ENCODE peak calls at places on chromosome 14, in seven cellular contexts. I, W, K, Z, B, X and O are unnamed samples.

GRCh38 chr14:80784824-80785223 is 156.7 kb downstream of the CEP128 start:
- DNase-seq in I (no peak), W (no peak), K (no peak), Z (no peak), B (no peak), X (no peak), O (no peak)

GRCh38 chr14:44945264-44945663 is 16.5 kb downstream of the KLHL28 start:
- DNase-seq in I (no peak), W (no peak), K (no peak), Z (no peak), B (no peak), X (no peak), O (no peak)

GRCh38 chr14:100677152-100677924 is 49.4 kb upstream of the DLK1 start:
- DNase-seq in I (no peak), W (no peak), K (peak), Z (no peak), B (no peak), X (no peak), O (no peak)

GRCh38 chr14:28577187-28577586 is 189.4 kb upstream of the FOXG1 start:
- DNase-seq in I (no peak), W (no peak), K (no peak), Z (no peak), B (peak), X (no peak), O (no peak)

GRCh38 chr14:27727371-27727770 is 1039.2 kb upstream of the FOXG1 start:
- DNase-seq in I (no peak), W (no peak), K (no peak), Z (no peak), B (peak), X (no peak), O (no peak)

GRCh38 chr14:34750670-34751069 is 36.3 kb upstream of the CFL2 start:
- DNase-seq in I (no peak), W (no peak), K (no peak), Z (peak), B (peak), X (no peak), O (no peak)

GRCh38 chr14:75257241-75257640 is 21.4 kb upstream of the FOS start:
- DNase-seq in I (no peak), W (no peak), K (no peak), Z (no peak), B (peak), X (no peak), O (no peak)

GRCh38 chr14:30928462-30928861 is 54.1 kb downstream of the COCH start:
- DNase-seq in I (no peak), W (no peak), K (no peak), Z (no peak), B (no peak), X (no peak), O (no peak)

GRCh38 chr14:54676822-54677708 is 110.1 kb downstream of the SAMD4A start:
- DNase-seq in I (no peak), W (no peak), K (peak), Z (peak), B (peak), X (no peak), O (peak)

GRCh38 chr14:24430682-24431568 is 1.2 kb downstream of the KHNYN start:
- DNase-seq in I (no peak), W (no peak), K (peak), Z (no peak), B (peak), X (no peak), O (no peak)

GRCh38 chr14:65972891-65973290 is 513.3 kb upstream of the CCDC196 start:
- DNase-seq in I (no peak), W (no peak), K (no peak), Z (no peak), B (no peak), X (no peak), O (no peak)

GRCh38 chr14:75568791-75569190 is 9.6 kb upstream of the FLVCR2 start:
- DNase-seq in I (no peak), W (no peak), K (no peak), Z (no peak), B (no peak), X (no peak), O (no peak)

GRCh38 chr14:100076630-100077029 is 11.4 kb downstream of the EVL start:
- DNase-seq in I (peak), W (no peak), K (no peak), Z (no peak), B (no peak), X (no peak), O (no peak)

GRCh38 chr14:33733310-33733709 is 217.6 kb downstream of the EGLN3 start:
- DNase-seq in I (no peak), W (no peak), K (no peak), Z (no peak), B (no peak), X (no peak), O (no peak)

GRCh38 chr14:63922696-63923421 is 70.1 kb downstream of the SYNE2 start:
- DNase-seq in I (peak), W (peak), K (no peak), Z (no peak), B (no peak), X (peak), O (no peak)

GRCh38 chr14:52352546-52352945 is 38.4 kb downstream of the PTGER2 start:
- DNase-seq in I (no peak), W (no peak), K (no peak), Z (no peak), B (no peak), X (no peak), O (no peak)

GRCh38 chr14:105490572-105491365 is at the start of gene TEDC1:
- DNase-seq in I (peak), W (peak), K (peak), Z (peak), B (peak), X (peak), O (peak)

GRCh38 chr14:101470266-101470665 is 91.0 kb upstream of the DIO3 start:
- DNase-seq in I (no peak), W (no peak), K (no peak), Z (no peak), B (no peak), X (no peak), O (no peak)

GRCh38 chr14:92460916-92461579 is 52.5 kb upstream of the RIN3 start:
- DNase-seq in I (peak), W (no peak), K (peak), Z (no peak), B (peak), X (peak), O (no peak)

GRCh38 chr14:79584679-79585078 is 626.6 kb downstream of the DIO2 start:
- DNase-seq in I (no peak), W (no peak), K (no peak), Z (no peak), B (peak), X (no peak), O (no peak)

GRCh38 chr14:60736494-60736893 is 1.9 kb downstream of the MNAT1 start:
- DNase-seq in I (no peak), W (no peak), K (no peak), Z (no peak), B (peak), X (no peak), O (no peak)

GRCh38 chr14:68787235-68787727 is 5.6 kb downstream of the ZFP36L1 start:
- DNase-seq in I (no peak), W (peak), K (peak), Z (no peak), B (peak), X (peak), O (no peak)
- TF ChIP-seq POLR2A in I (peak), W (no peak), K (no peak), Z (no peak), B (no peak), X (no peak), O (no peak)

GRCh38 chr14:96362965-96363750 is at the start of the genes ATG2B and GSKIP:
- DNase-seq in I (peak), W (peak), K (peak), Z (peak), B (peak), X (peak), O (peak)
- TF ChIP-seq POLR2A in I (peak), W (peak), K (peak), Z (peak), B (peak), X (peak), O (peak)

GRCh38 chr14:68962681-68963080 is 16.4 kb downstream of the ACTN1 start:
- DNase-seq in I (no peak), W (no peak), K (no peak), Z (no peak), B (no peak), X (no peak), O (no peak)

GRCh38 chr14:68961781-68962584 is 17.1 kb downstream of the ACTN1 start:
- DNase-seq in I (no peak), W (no peak), K (peak), Z (peak), B (peak), X (no peak), O (no peak)

GRCh38 chr14:68965261-68965761 is 13.8 kb downstream of the ACTN1 start:
- DNase-seq in I (peak), W (no peak), K (no peak), Z (no peak), B (no peak), X (no peak), O (no peak)

GRCh38 chr14:68966872-68967301 is 12.2 kb downstream of the ACTN1 start:
- DNase-seq in I (no peak), W (no peak), K (peak), Z (no peak), B (peak), X (no peak), O (no peak)

GRCh38 chr14:68964300-68965093 is 14.6 kb downstream of the ACTN1 start:
- DNase-seq in I (no peak), W (peak), K (no peak), Z (no peak), B (no peak), X (no peak), O (no peak)
- TF ChIP-seq POLR2A in I (no peak), W (no peak), K (no peak), Z (no peak), B (no peak), X (no peak), O (no peak)

DNA sequence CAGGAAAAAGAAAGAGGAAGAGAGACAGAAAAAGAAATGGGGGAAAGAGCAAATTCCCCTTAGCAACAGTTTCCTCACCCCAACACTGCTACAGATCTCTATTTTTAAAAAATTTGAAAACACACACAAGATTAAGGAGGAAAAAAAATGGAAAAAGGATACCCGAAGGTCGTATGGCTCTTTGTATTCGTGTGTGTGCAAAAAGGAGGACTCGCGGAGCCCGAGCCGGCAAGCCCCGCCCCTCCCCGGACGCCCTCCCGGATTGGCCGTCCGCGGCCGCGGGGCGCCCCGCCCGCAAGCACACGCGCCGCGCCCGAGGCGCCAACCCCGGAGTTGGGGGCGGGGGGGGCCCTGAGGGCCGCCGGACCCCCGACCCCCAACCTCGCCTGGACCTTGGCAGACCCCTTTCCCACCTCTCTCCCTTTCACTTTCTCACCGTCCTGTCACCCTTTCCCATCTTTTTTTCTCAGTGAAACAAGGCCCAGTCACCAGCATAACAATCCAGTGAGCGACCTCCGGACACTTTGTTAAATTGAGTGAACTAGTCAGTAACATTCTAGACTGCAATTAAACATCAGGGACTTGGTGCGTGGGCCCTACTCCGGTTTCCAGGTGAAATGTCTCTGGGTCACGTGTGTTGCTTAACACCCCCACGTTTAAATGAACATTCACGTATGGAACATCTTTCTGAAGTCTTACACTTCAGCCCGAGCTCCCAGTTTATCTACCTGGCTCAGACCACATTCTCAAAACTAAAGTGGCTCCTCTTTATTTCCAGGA is at the start of gene C14orf93:
- DNase-seq in I (peak), W (peak), K (peak), Z (peak), B (peak), X (peak), O (peak)
- TF ChIP-seq POLR2A in I (peak), W (peak), K (no peak), Z (no peak), B (peak), X (no peak), O (peak)

GRCh38 chr14:77040059-77040308 is 11.5 kb upstream of the IRF2BPL start:
- DNase-seq in I (no peak), W (no peak), K (no peak), Z (no peak), B (no peak), X (no peak), O (no peak)
- TF ChIP-seq POLR2A in I (peak), W (peak), K (no peak), Z (no peak), B (no peak), X (no peak), O (no peak)

DNA sequence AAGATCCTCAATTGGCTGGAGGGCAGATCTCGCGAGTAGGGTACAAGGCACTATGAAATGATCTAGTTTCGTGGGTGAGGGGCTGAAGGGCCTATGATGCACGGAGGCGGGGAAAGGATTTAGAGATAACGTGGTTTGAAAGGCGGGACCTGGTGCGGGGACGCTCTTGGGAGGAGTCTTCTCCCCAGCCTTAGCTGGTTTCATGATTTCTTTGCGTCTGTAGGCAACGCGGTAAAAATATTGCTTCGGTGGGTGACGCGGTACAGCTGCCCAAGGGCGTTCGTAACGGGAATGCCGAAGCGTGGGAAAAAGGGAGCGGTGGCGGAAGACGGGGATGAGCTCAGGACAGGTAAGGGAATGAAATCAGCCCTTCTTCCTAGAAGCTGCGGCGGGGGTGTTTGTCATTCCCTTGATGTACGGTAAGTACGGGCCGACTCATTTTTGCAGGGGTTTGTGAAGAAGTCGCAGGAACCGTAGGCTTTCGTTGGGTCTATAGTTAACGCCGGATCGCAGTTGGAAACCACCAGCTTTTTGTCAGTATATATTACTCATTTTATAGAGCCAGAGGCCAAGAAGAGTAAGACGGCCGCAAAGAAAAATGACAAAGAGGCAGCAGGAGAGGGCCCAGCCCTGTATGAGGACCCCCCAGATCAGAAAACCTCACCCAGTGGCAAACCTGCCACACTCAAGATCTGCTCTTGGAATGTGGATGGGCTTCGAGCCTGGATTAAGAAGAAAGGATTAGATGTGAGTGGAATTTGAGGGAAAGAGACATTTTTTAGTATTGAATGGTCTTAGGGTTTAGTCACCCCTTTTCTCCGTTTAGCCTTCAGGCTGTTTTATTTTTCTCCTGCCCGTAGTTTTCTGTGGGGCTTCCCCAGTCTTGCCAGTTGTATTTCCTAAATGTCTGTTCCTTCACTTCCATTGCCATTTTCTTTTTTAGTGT is 602 bp downstream of the APEX1 start:
- DNase-seq in I (peak), W (no peak), K (no peak), Z (peak), B (no peak), X (peak), O (no peak)
- TF ChIP-seq POLR2A in I (no peak), W (peak), K (no peak), Z (no peak), B (peak), X (no peak), O (no peak)